ENCODE peak calls at places on chromosomes 13 and 19, in ten cellular contexts. One of them, this sample, is unnamed.

GRCh38 chr19:16671652-16672274 is 10.8 kb downstream of the TMEM38A start:
- DNase-seq in CD8-positive, alpha-beta T cell: no peak
- DNase-seq in astrocyte: no peak
- DNase-seq in caudate nucleus: no peak
- DNase-seq in heart left ventricle: peak
- DNase-seq in substantia nigra: no peak
- DNase-seq in tibial nerve: no peak
- DNase-seq in PC-3: no peak
- DNase-seq in prostate gland: no peak
- DNase-seq in foreskin keratinocyte: no peak
- DNase-seq in this sample: no peak

GRCh38 chr13:101942038-101942437 is 459.8 kb downstream of the FGF14 start:
- DNase-seq in prostate gland: no peak
- DNase-seq in heart left ventricle: no peak
- DNase-seq in caudate nucleus: no peak
- DNase-seq in substantia nigra: no peak
- DNase-seq in astrocyte: peak
- DNase-seq in CD8-positive, alpha-beta T cell: no peak
- DNase-seq in tibial nerve: no peak
- DNase-seq in foreskin keratinocyte: peak
- DNase-seq in PC-3: peak
- DNase-seq in this sample: no peak

GRCh38 chr19:43739419-43739818 is 15.3 kb downstream of the SMG9 start:
- DNase-seq in tibial nerve: no peak
- DNase-seq in prostate gland: peak
- DNase-seq in PC-3: no peak
- DNase-seq in caudate nucleus: no peak
- DNase-seq in substantia nigra: no peak
- DNase-seq in astrocyte: no peak
- DNase-seq in heart left ventricle: no peak
- DNase-seq in CD8-positive, alpha-beta T cell: no peak
- DNase-seq in foreskin keratinocyte: no peak
- DNase-seq in this sample: no peak

GRCh38 chr19:2557093-2557440 is 81.1 kb downstream of the GADD45B start:
- DNase-seq in tibial nerve: no peak
- DNase-seq in CD8-positive, alpha-beta T cell: no peak
- DNase-seq in PC-3: no peak
- DNase-seq in astrocyte: no peak
- DNase-seq in caudate nucleus: no peak
- DNase-seq in heart left ventricle: peak
- DNase-seq in substantia nigra: no peak
- DNase-seq in prostate gland: no peak
- DNase-seq in foreskin keratinocyte: no peak
- DNase-seq in this sample: no peak

GRCh38 chr13:28002886-28003698 is 14.6 kb upstream of the URAD start:
- DNase-seq in foreskin keratinocyte: no peak
- DNase-seq in CD8-positive, alpha-beta T cell: no peak
- DNase-seq in astrocyte: peak
- DNase-seq in substantia nigra: no peak
- DNase-seq in tibial nerve: no peak
- DNase-seq in heart left ventricle: no peak
- DNase-seq in PC-3: no peak
- DNase-seq in prostate gland: no peak
- DNase-seq in caudate nucleus: no peak
- DNase-seq in this sample: no peak

GRCh38 chr19:52398091-52398461 is 427 bp downstream of the ZNF528 start:
- DNase-seq in PC-3: no peak
- DNase-seq in caudate nucleus: no peak
- DNase-seq in tibial nerve: no peak
- DNase-seq in astrocyte: no peak
- DNase-seq in prostate gland: no peak
- DNase-seq in heart left ventricle: no peak
- DNase-seq in CD8-positive, alpha-beta T cell: no peak
- DNase-seq in foreskin keratinocyte: peak
- DNase-seq in substantia nigra: no peak
- DNase-seq in this sample: no peak

GRCh38 chr13:83692800-83693199 is 189.5 kb downstream of the SLITRK1 start:
- DNase-seq in caudate nucleus: no peak
- DNase-seq in CD8-positive, alpha-beta T cell: no peak
- DNase-seq in PC-3: no peak
- DNase-seq in astrocyte: no peak
- DNase-seq in tibial nerve: no peak
- DNase-seq in heart left ventricle: no peak
- DNase-seq in foreskin keratinocyte: no peak
- DNase-seq in substantia nigra: no peak
- DNase-seq in prostate gland: no peak
- DNase-seq in this sample: no peak

GRCh38 chr19:33441277-33441699 is 67.8 kb downstream of the CEBPG start:
- DNase-seq in prostate gland: no peak
- DNase-seq in tibial nerve: no peak
- DNase-seq in foreskin keratinocyte: no peak
- DNase-seq in substantia nigra: no peak
- DNase-seq in heart left ventricle: peak
- DNase-seq in PC-3: no peak
- DNase-seq in astrocyte: no peak
- DNase-seq in CD8-positive, alpha-beta T cell: no peak
- DNase-seq in caudate nucleus: no peak
- DNase-seq in this sample: no peak

GRCh38 chr13:43728411-43728810 is 58.4 kb downstream of the ENOX1 start:
- DNase-seq in tibial nerve: no peak
- DNase-seq in foreskin keratinocyte: no peak
- DNase-seq in prostate gland: no peak
- DNase-seq in caudate nucleus: no peak
- DNase-seq in substantia nigra: no peak
- DNase-seq in astrocyte: no peak
- DNase-seq in PC-3: no peak
- DNase-seq in CD8-positive, alpha-beta T cell: no peak
- DNase-seq in heart left ventricle: no peak
- DNase-seq in this sample: no peak

GRCh38 chr19:54439174-54439851 is 9.7 kb upstream of the LENG8 start:
- DNase-seq in heart left ventricle: peak
- DNase-seq in CD8-positive, alpha-beta T cell: no peak
- DNase-seq in substantia nigra: peak
- DNase-seq in tibial nerve: no peak
- DNase-seq in foreskin keratinocyte: no peak
- DNase-seq in prostate gland: no peak
- DNase-seq in astrocyte: no peak
- DNase-seq in PC-3: peak
- DNase-seq in caudate nucleus: peak
- DNase-seq in this sample: no peak

GRCh38 chr19:33606556-33606955 is 15.2 kb upstream of the CHST8 start:
- DNase-seq in foreskin keratinocyte: no peak
- DNase-seq in prostate gland: no peak
- DNase-seq in heart left ventricle: no peak
- DNase-seq in CD8-positive, alpha-beta T cell: no peak
- DNase-seq in astrocyte: no peak
- DNase-seq in PC-3: no peak
- DNase-seq in caudate nucleus: no peak
- DNase-seq in substantia nigra: no peak
- DNase-seq in tibial nerve: no peak
- DNase-seq in this sample: no peak

GRCh38 chr19:53019684-53020083 is 6.0 kb downstream of the ERVV-1 start:
- DNase-seq in tibial nerve: no peak
- DNase-seq in CD8-positive, alpha-beta T cell: no peak
- DNase-seq in foreskin keratinocyte: no peak
- DNase-seq in prostate gland: peak
- DNase-seq in astrocyte: no peak
- DNase-seq in heart left ventricle: no peak
- DNase-seq in caudate nucleus: no peak
- DNase-seq in PC-3: no peak
- DNase-seq in substantia nigra: no peak
- DNase-seq in this sample: no peak

GRCh38 chr13:44629465-44630183 is 53.5 kb upstream of the TSC22D1 start:
- DNase-seq in tibial nerve: no peak
- DNase-seq in astrocyte: peak
- DNase-seq in foreskin keratinocyte: no peak
- DNase-seq in CD8-positive, alpha-beta T cell: no peak
- DNase-seq in PC-3: peak
- DNase-seq in prostate gland: no peak
- DNase-seq in caudate nucleus: no peak
- DNase-seq in substantia nigra: no peak
- DNase-seq in heart left ventricle: no peak
- DNase-seq in this sample: no peak

GRCh38 chr19:397321-397720 is 11.6 kb downstream of the C2CD4C start:
- DNase-seq in heart left ventricle: no peak
- DNase-seq in astrocyte: no peak
- DNase-seq in tibial nerve: no peak
- DNase-seq in prostate gland: no peak
- DNase-seq in foreskin keratinocyte: no peak
- DNase-seq in substantia nigra: no peak
- DNase-seq in caudate nucleus: no peak
- DNase-seq in PC-3: no peak
- DNase-seq in CD8-positive, alpha-beta T cell: no peak
- DNase-seq in this sample: no peak

GRCh38 chr13:102707465-102707864 is 12.6 kb upstream of the METTL21C start:
- DNase-seq in CD8-positive, alpha-beta T cell: no peak
- DNase-seq in PC-3: peak
- DNase-seq in tibial nerve: no peak
- DNase-seq in astrocyte: peak
- DNase-seq in foreskin keratinocyte: peak
- DNase-seq in caudate nucleus: no peak
- DNase-seq in substantia nigra: no peak
- DNase-seq in prostate gland: no peak
- DNase-seq in heart left ventricle: no peak
- DNase-seq in this sample: no peak

GRCh38 chr19:16594681-16595091 is 22.5 kb upstream of the SLC35E1 start:
- DNase-seq in tibial nerve: no peak
- DNase-seq in astrocyte: no peak
- DNase-seq in prostate gland: no peak
- DNase-seq in caudate nucleus: no peak
- DNase-seq in PC-3: no peak
- DNase-seq in substantia nigra: no peak
- DNase-seq in heart left ventricle: no peak
- DNase-seq in CD8-positive, alpha-beta T cell: no peak
- DNase-seq in foreskin keratinocyte: no peak
- DNase-seq in this sample: no peak

DNA sequence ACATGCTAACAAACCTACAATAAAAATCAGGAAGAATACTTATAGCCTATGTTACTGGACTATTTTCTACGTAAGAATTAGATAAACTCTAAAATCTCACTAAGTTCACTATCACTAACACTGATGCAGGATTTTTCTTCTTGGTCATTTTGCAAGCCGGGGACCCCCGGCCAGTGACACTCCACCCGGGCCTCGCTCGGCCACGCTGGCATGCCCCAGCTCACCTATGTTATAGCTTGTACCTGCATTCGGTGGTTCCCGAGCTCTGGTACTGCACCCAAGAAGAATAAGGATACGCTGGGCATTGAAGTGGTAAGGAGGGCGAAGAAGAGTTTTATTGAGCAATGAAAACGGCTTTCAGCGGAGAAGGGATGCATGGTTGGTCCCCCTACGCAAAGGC is 245.3 kb upstream of the NBEA start:
- DNase-seq in substantia nigra: no peak
- DNase-seq in astrocyte: no peak
- DNase-seq in foreskin keratinocyte: no peak
- DNase-seq in PC-3: no peak
- DNase-seq in heart left ventricle: no peak
- DNase-seq in prostate gland: no peak
- DNase-seq in tibial nerve: no peak
- DNase-seq in CD8-positive, alpha-beta T cell: no peak
- DNase-seq in caudate nucleus: no peak
- DNase-seq in this sample: no peak
- H3K27ac ChIP-seq in substantia nigra: no peak
- H3K27ac ChIP-seq in astrocyte: no peak
- H3K27ac ChIP-seq in foreskin keratinocyte: no peak
- H3K27ac ChIP-seq in PC-3: no peak
- H3K27ac ChIP-seq in heart left ventricle: no peak
- H3K27ac ChIP-seq in prostate gland: no peak
- H3K27ac ChIP-seq in tibial nerve: no peak
- H3K27ac ChIP-seq in CD8-positive, alpha-beta T cell: no peak
- H3K27ac ChIP-seq in caudate nucleus: no peak
- H3K27ac ChIP-seq in this sample: no peak

DNA sequence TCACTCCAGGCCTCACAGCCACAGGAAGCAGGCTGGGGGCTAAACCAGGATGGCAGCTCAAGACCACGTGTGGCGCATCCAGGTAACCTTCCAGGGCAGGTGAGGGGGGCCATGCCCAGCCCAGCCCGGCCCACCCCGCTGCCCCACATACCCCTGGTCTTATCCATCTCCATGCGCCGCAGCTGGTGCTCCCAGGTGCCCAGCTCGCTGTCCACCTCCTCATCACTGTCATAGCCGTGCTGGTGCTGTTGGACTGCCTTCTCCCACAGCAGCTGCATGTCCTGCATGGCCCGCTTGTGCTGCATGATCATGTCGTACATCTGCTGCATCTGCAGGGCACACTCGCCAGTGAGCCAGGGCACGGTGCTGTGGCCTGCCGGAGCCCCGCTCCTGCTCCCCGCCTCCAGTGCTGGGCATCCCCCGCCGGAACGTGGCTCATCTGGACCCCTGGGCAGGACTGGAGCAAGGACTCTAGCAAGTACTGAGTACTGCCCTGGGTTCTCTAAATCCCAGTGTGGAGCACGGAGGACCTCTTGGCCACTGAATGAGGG is 6.0 kb upstream of the TM6SF2 start:
- DNase-seq in foreskin keratinocyte: no peak
- DNase-seq in prostate gland: no peak
- DNase-seq in PC-3: no peak
- DNase-seq in tibial nerve: no peak
- DNase-seq in caudate nucleus: no peak
- DNase-seq in CD8-positive, alpha-beta T cell: no peak
- DNase-seq in substantia nigra: no peak
- DNase-seq in astrocyte: no peak
- DNase-seq in heart left ventricle: no peak
- DNase-seq in this sample: no peak
- H3K27ac ChIP-seq in foreskin keratinocyte: no peak
- H3K27ac ChIP-seq in prostate gland: no peak
- H3K27ac ChIP-seq in PC-3: no peak
- H3K27ac ChIP-seq in tibial nerve: no peak
- H3K27ac ChIP-seq in caudate nucleus: no peak
- H3K27ac ChIP-seq in CD8-positive, alpha-beta T cell: no peak
- H3K27ac ChIP-seq in substantia nigra: no peak
- H3K27ac ChIP-seq in astrocyte: no peak
- H3K27ac ChIP-seq in heart left ventricle: no peak
- H3K27ac ChIP-seq in this sample: no peak

GRCh38 chr13:57632276-57633140 is 964 bp downstream of the PCDH17 start:
- DNase-seq in astrocyte: peak
- DNase-seq in CD8-positive, alpha-beta T cell: no peak
- DNase-seq in heart left ventricle: peak
- DNase-seq in foreskin keratinocyte: no peak
- DNase-seq in tibial nerve: no peak
- DNase-seq in caudate nucleus: peak
- DNase-seq in prostate gland: no peak
- DNase-seq in substantia nigra: peak
- DNase-seq in PC-3: no peak
- DNase-seq in this sample: no peak
- H3K27ac ChIP-seq in astrocyte: no peak
- H3K27ac ChIP-seq in CD8-positive, alpha-beta T cell: no peak
- H3K27ac ChIP-seq in heart left ventricle: peak
- H3K27ac ChIP-seq in foreskin keratinocyte: no peak
- H3K27ac ChIP-seq in tibial nerve: peak
- H3K27ac ChIP-seq in caudate nucleus: peak
- H3K27ac ChIP-seq in prostate gland: no peak
- H3K27ac ChIP-seq in substantia nigra: peak
- H3K27ac ChIP-seq in PC-3: no peak
- H3K27ac ChIP-seq in this sample: no peak

DNA sequence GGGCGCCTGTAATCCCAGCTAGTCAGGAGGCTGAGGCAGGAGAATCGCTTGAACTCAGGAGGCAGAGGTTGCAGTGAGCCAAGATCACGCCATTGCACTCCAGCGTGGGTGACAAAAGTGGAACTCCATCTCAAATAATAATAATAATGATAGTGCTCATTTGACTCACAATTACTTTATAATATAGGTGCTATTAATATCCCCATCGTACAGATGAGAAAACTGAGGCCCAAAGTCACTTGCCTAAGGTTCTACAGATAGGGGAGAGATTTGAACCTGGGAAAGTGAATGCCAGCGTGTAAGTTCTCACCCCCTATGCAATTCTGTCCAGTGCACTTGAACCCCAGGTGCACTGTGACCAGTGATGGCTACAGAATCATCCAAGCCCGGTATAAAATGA is 5.9 kb downstream of the GMFG start:
- DNase-seq in foreskin keratinocyte: no peak
- DNase-seq in prostate gland: no peak
- DNase-seq in substantia nigra: no peak
- DNase-seq in heart left ventricle: no peak
- DNase-seq in tibial nerve: no peak
- DNase-seq in CD8-positive, alpha-beta T cell: no peak
- DNase-seq in astrocyte: no peak
- DNase-seq in caudate nucleus: no peak
- DNase-seq in PC-3: no peak
- DNase-seq in this sample: no peak
- H3K27ac ChIP-seq in foreskin keratinocyte: no peak
- H3K27ac ChIP-seq in prostate gland: no peak
- H3K27ac ChIP-seq in substantia nigra: no peak
- H3K27ac ChIP-seq in heart left ventricle: no peak
- H3K27ac ChIP-seq in tibial nerve: no peak
- H3K27ac ChIP-seq in CD8-positive, alpha-beta T cell: no peak
- H3K27ac ChIP-seq in astrocyte: no peak
- H3K27ac ChIP-seq in caudate nucleus: no peak
- H3K27ac ChIP-seq in PC-3: no peak
- H3K27ac ChIP-seq in this sample: no peak

This sample was measured in epithelial cell of prostate.